ENCODE peak calls at places on chromosomes 2 and 18, in nine cellular contexts. K is A549, W is fibroblast of lung, F is astrocyte of the spinal cord, R is neural progenitor cell, S is HepG2, T is IMR-90, V is dorsolateral prefrontal cortex, X is PC-9. L is an unnamed sample.

GRCh38 chr2:196473617-196474016 is 165.9 kb upstream of the CCDC150 start:
- DNase-seq in K (no peak), W (no peak), F (no peak), R (no peak), S (no peak), T (no peak), V (no peak), X (no peak), L (no peak)

GRCh38 chr2:236684534-236685256 is 115.1 kb downstream of the ACKR3 start:
- DNase-seq in K (no peak), W (no peak), F (no peak), R (peak), S (no peak), T (no peak), V (no peak), X (no peak), L (no peak)

GRCh38 chr2:218518876-218519275 is 49.3 kb downstream of the USP37 start:
- DNase-seq in K (no peak), W (no peak), F (no peak), R (no peak), S (no peak), T (no peak), V (no peak), X (no peak), L (no peak)

GRCh38 chr2:120175000-120175581 is 48.1 kb downstream of the TMEM185B start:
- DNase-seq in K (peak), W (peak), F (peak), R (peak), S (peak), T (peak), V (no peak), X (peak), L (no peak)

GRCh38 chr2:64504774-64505720 is 19.1 kb upstream of the AFTPH start:
- DNase-seq in K (no peak), W (no peak), F (no peak), R (no peak), S (no peak), T (no peak), V (no peak), X (no peak), L (no peak)

GRCh38 chr18:23578067-23578705 is 8.1 kb downstream of the NPC1 start:
- DNase-seq in K (no peak), W (no peak), F (no peak), R (no peak), S (no peak), T (no peak), V (no peak), X (no peak), L (no peak)

GRCh38 chr2:205407984-205408383 is 274.3 kb upstream of the NRP2 start:
- DNase-seq in K (no peak), W (peak), F (peak), R (no peak), S (no peak), T (peak), V (no peak), X (no peak), L (no peak)

GRCh38 chr2:131404794-131405193 is 40.8 kb upstream of the RAB6D start:
- DNase-seq in K (no peak), W (no peak), F (no peak), R (no peak), S (no peak), T (no peak), V (no peak), X (no peak), L (no peak)

GRCh38 chr2:48427552-48427951 is 102.4 kb upstream of the STON1 start:
- DNase-seq in K (no peak), W (no peak), F (no peak), R (no peak), S (no peak), T (no peak), V (no peak), X (no peak), L (no peak)

GRCh38 chr2:1601064-1601405 is 143.3 kb downstream of the PXDN start:
- DNase-seq in K (no peak), W (no peak), F (no peak), R (no peak), S (no peak), T (no peak), V (no peak), X (no peak), L (no peak)

GRCh38 chr2:202965810-202966454 is 48.7 kb upstream of the NBEAL1 start:
- DNase-seq in K (peak), W (peak), F (peak), R (peak), S (peak), T (peak), V (no peak), X (no peak), L (no peak)

GRCh38 chr2:42804338-42804737 is 12.0 kb upstream of the HAAO start:
- DNase-seq in K (no peak), W (peak), F (peak), R (no peak), S (no peak), T (peak), V (no peak), X (no peak), L (no peak)

GRCh38 chr18:57432118-57432517 is 3.1 kb upstream of the ONECUT2 start:
- DNase-seq in K (no peak), W (no peak), F (no peak), R (no peak), S (no peak), T (no peak), V (no peak), X (no peak), L (no peak)

GRCh38 chr18:49075697-49076096 is 124.9 kb upstream of the SMAD7 start:
- DNase-seq in K (no peak), W (peak), F (no peak), R (no peak), S (no peak), T (peak), V (no peak), X (no peak), L (no peak)

GRCh38 chr2:144471316-144472045 is 48.4 kb downstream of the ZEB2 start:
- DNase-seq in K (no peak), W (no peak), F (no peak), R (peak), S (no peak), T (no peak), V (no peak), X (no peak), L (no peak)

GRCh38 chr2:205474746-205475145 is 207.6 kb upstream of the NRP2 start:
- DNase-seq in K (no peak), W (no peak), F (peak), R (no peak), S (no peak), T (peak), V (no peak), X (no peak), L (no peak)

GRCh38 chr18:77147418-77147852 is 14.9 kb upstream of the MBP start:
- DNase-seq in K (no peak), W (no peak), F (no peak), R (no peak), S (no peak), T (peak), V (no peak), X (no peak), L (no peak)

GRCh38 chr2:26017464-26018183 is 16.3 kb upstream of the RAB10 start:
- DNase-seq in K (no peak), W (no peak), F (no peak), R (no peak), S (no peak), T (no peak), V (no peak), X (no peak), L (no peak)

GRCh38 chr2:150272404-150272803 is 215.1 kb downstream of the RND3 start:
- DNase-seq in K (no peak), W (no peak), F (no peak), R (no peak), S (no peak), T (no peak), V (no peak), X (no peak), L (no peak)

GRCh38 chr18:59646946-59647307 is 50.3 kb downstream of the CCBE1 start:
- DNase-seq in K (no peak), W (peak), F (no peak), R (no peak), S (no peak), T (peak), V (no peak), X (no peak), L (no peak)

GRCh38 chr2:234495801-234496441 is 960 bp downstream of the ARL4C start:
- DNase-seq in K (peak), W (peak), F (no peak), R (peak), S (no peak), T (peak), V (peak), X (peak), L (no peak)

GRCh38 chr2:65661980-65662653 is 229.7 kb upstream of the SPRED2 start:
- DNase-seq in K (no peak), W (peak), F (no peak), R (peak), S (no peak), T (peak), V (no peak), X (no peak), L (no peak)

GRCh38 chr2:98730053-98730850 is 680 bp downstream of the MGAT4A start:
- DNase-seq in K (peak), W (no peak), F (no peak), R (peak), S (peak), T (no peak), V (peak), X (peak), L (peak)
- H3K4me3 ChIP-seq in K (peak), W (no peak), F (peak), R (peak), S (peak), T (peak), V (peak), X (peak), L (peak)

DNA sequence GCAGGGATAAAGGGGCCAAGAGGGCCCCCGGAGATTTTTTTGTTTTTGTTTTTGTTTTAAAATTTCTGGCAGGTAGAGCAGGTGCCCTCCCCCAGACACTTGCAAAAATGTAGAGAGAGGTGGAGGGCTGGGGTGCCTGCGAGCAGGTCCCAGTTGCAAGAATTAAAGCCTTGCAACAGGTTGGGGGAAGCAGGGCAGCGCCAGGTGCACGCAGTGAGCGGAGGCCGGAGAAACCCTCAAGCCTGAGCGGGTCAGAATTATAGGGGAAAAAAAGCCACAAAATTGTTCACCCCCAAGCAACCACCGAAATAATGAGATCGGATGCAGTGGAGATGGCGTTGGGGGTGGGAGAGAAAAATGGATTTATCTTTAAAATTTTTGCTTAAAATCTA is 527 bp downstream of the IGFBP5 start:
- DNase-seq in K (no peak), W (no peak), F (no peak), R (peak), S (no peak), T (no peak), V (no peak), X (no peak), L (no peak)
- H3K4me3 ChIP-seq in K (peak), W (peak), F (peak), R (peak), S (no peak), T (peak), V (peak), X (peak), L (peak)

DNA sequence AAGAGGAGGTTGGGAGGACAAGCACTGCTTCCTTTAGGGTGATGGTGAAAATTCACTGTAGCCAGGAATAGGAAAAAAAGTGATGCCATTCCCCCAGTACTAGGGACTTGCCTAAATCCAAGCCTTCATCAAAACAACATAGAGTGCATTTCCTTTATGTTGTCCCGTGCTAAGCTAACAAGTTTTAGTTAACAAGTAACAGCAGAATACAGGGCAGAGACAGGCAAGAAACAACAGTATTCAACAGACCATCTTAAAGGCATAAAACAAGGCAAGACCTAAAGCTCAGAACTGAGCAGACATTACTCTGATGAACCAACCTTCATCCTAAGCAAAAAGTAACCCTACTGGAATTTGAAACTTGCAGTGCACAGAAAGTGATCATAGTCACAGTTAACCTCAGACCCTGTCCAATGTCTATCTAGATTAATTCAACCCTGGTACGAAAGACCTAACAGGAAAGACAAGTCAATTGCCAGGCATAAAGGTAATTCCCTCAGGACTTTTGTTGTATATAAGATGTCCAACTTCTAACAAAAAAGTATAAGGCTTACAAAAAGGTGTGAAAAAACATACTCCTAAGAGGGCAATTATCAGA is 34.4 kb upstream of the GALNT1 start:
- DNase-seq in K (no peak), W (no peak), F (no peak), R (no peak), S (no peak), T (no peak), V (no peak), X (no peak), L (no peak)
- H3K4me3 ChIP-seq in K (no peak), W (no peak), F (no peak), R (no peak), S (no peak), T (no peak), V (no peak), X (no peak), L (no peak)

DNA sequence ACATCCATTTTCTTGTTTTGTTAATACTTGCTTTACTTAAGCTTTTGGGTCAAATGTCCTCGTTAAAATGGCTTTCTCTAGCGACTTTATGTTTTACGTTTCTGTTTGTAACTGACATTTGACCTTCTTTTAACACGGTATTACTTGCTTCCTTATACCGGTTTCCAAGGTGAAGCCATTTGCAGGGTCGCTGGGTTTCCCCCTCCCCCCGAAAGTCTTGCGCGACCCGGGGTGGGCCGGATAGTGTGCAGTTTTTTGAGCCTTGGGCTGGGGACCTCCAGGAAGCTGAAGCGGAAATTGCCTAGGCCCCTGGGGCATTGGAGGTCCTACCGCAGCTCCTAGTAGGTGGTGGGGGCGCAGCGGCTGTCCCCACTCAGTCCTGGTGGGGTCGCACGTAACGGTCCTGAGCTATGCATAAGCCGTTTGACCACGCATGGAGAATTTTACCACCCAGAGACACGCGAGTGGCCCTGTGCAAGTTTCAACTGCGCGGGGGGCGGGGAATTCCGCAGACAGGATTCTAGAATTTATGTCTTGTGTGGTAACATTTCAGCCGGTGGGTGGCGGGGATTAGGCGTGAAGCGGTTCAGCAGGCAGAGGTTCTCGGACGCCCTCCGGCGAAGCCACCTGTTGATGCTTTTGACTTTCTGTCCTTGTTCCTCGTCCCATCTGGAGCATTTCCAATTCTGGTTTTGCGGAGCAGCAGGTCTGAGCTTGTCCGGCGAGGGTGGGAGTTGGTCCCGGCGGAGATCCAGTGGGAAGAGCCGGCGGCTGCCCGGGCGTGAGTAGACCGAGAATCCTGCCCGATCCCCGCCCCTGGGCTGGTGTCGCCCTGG is 2.4 kb downstream of the CFLAR start:
- DNase-seq in K (peak), W (peak), F (peak), R (peak), S (peak), T (peak), V (peak), X (peak), L (peak)
- H3K4me3 ChIP-seq in K (peak), W (peak), F (peak), R (peak), S (peak), T (peak), V (peak), X (peak), L (peak)

DNA sequence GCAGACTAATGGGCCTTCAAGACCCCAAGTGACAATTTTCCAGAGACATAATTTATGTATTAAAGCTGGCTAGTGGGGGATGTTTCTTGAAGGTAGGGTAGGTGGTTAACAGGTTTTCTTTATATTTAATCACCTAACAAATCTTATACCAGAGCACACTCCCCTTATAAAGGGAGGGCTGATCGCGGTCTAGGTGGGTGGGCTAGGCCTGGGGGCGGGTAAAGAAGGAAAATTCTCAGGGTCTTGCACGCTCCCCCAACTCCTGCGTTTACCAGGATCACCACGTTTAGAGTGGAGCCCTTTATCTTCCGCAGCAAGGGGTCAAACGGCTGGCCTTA is 19.9 kb upstream of the CXXC1 start:
- DNase-seq in K (no peak), W (no peak), F (no peak), R (no peak), S (no peak), T (no peak), V (no peak), X (no peak), L (no peak)
- H3K4me3 ChIP-seq in K (peak), W (peak), F (peak), R (peak), S (peak), T (peak), V (peak), X (peak), L (peak)

GRCh38 chr2:164055623-164056022 is 319.8 kb upstream of the FIGN start:
- DNase-seq in K (no peak), W (no peak), F (no peak), R (no peak), S (no peak), T (no peak), V (no peak), X (no peak), L (no peak)
- H3K4me3 ChIP-seq in K (no peak), W (no peak), F (no peak), R (no peak), S (no peak), T (no peak), V (no peak), X (no peak), L (no peak)

GRCh38 chr2:238640486-238640885 is 207.4 kb upstream of the TWIST2 start:
- DNase-seq in K (no peak), W (no peak), F (no peak), R (no peak), S (no peak), T (no peak), V (no peak), X (no peak), L (no peak)
- H3K4me3 ChIP-seq in K (no peak), W (no peak), F (no peak), R (no peak), S (no peak), T (no peak), V (no peak), X (no peak), L (no peak)

GRCh38 chr18:40782731-40783130 is 1172.3 kb upstream of the PIK3C3 start:
- DNase-seq in K (no peak), W (peak), F (no peak), R (no peak), S (no peak), T (no peak), V (no peak), X (no peak), L (no peak)
- H3K4me3 ChIP-seq in K (no peak), W (no peak), F (no peak), R (no peak), S (no peak), T (no peak), V (no peak), X (no peak), L (no peak)